ENCODE peak calls at places on chromosomes 2 and 18, in ten cellular contexts. One of them, this sample, is unnamed.

GRCh38 chr18:23825978-23826405 is 136.7 kb downstream of the LAMA3 start:
- DNase-seq in HepG2: no peak
- DNase-seq in tibial artery: peak
- DNase-seq in GM13976: no peak
- DNase-seq in ovary: peak
- DNase-seq in GM12865: no peak
- DNase-seq in neural progenitor cell: no peak
- DNase-seq in sigmoid colon: peak
- DNase-seq in left ventricle myocardium inferior: peak
- DNase-seq in lower lobe of right lung: no peak
- DNase-seq in this sample: no peak

GRCh38 chr2:179440642-179441251 is 176.1 kb upstream of the SESTD1 start:
- DNase-seq in tibial artery: no peak
- DNase-seq in GM12865: peak
- DNase-seq in neural progenitor cell: peak
- DNase-seq in left ventricle myocardium inferior: no peak
- DNase-seq in HepG2: peak
- DNase-seq in GM13976: peak
- DNase-seq in ovary: no peak
- DNase-seq in lower lobe of right lung: no peak
- DNase-seq in sigmoid colon: no peak
- DNase-seq in this sample: no peak

GRCh38 chr18:37381554-37381953 is 184.0 kb downstream of the CELF4 start:
- DNase-seq in lower lobe of right lung: no peak
- DNase-seq in sigmoid colon: no peak
- DNase-seq in GM13976: no peak
- DNase-seq in ovary: no peak
- DNase-seq in HepG2: no peak
- DNase-seq in tibial artery: no peak
- DNase-seq in GM12865: no peak
- DNase-seq in neural progenitor cell: no peak
- DNase-seq in left ventricle myocardium inferior: no peak
- DNase-seq in this sample: no peak

GRCh38 chr2:240024766-240025165 is 376 bp downstream of the NDUFA10 start:
- DNase-seq in neural progenitor cell: peak
- DNase-seq in tibial artery: no peak
- DNase-seq in HepG2: peak
- DNase-seq in GM12865: peak
- DNase-seq in left ventricle myocardium inferior: no peak
- DNase-seq in lower lobe of right lung: peak
- DNase-seq in sigmoid colon: no peak
- DNase-seq in ovary: peak
- DNase-seq in GM13976: no peak
- DNase-seq in this sample: no peak

GRCh38 chr2:3379339-3379646 is 201 bp upstream of the TRAPPC12 start:
- DNase-seq in GM13976: no peak
- DNase-seq in HepG2: no peak
- DNase-seq in left ventricle myocardium inferior: no peak
- DNase-seq in ovary: no peak
- DNase-seq in sigmoid colon: no peak
- DNase-seq in neural progenitor cell: no peak
- DNase-seq in lower lobe of right lung: no peak
- DNase-seq in tibial artery: no peak
- DNase-seq in GM12865: no peak
- DNase-seq in this sample: no peak

GRCh38 chr2:162317058-162317742 is 1.3 kb downstream of the IFIH1 start:
- DNase-seq in HepG2: no peak
- DNase-seq in left ventricle myocardium inferior: no peak
- DNase-seq in GM12865: peak
- DNase-seq in GM13976: no peak
- DNase-seq in ovary: no peak
- DNase-seq in sigmoid colon: no peak
- DNase-seq in neural progenitor cell: no peak
- DNase-seq in lower lobe of right lung: no peak
- DNase-seq in tibial artery: no peak
- DNase-seq in this sample: no peak

GRCh38 chr2:182949572-182950189 is 83.2 kb upstream of the FRZB start:
- DNase-seq in GM12865: no peak
- DNase-seq in left ventricle myocardium inferior: peak
- DNase-seq in ovary: no peak
- DNase-seq in lower lobe of right lung: no peak
- DNase-seq in GM13976: no peak
- DNase-seq in HepG2: no peak
- DNase-seq in sigmoid colon: no peak
- DNase-seq in neural progenitor cell: no peak
- DNase-seq in tibial artery: no peak
- DNase-seq in this sample: peak

GRCh38 chr18:34493566-34494358 is 216.3 kb upstream of the DTNA start:
- DNase-seq in neural progenitor cell: peak
- DNase-seq in left ventricle myocardium inferior: peak
- DNase-seq in GM13976: peak
- DNase-seq in GM12865: peak
- DNase-seq in tibial artery: no peak
- DNase-seq in sigmoid colon: peak
- DNase-seq in HepG2: peak
- DNase-seq in ovary: no peak
- DNase-seq in lower lobe of right lung: peak
- DNase-seq in this sample: peak

GRCh38 chr2:235860111-235860510 is 308.1 kb downstream of the GBX2 start:
- DNase-seq in tibial artery: no peak
- DNase-seq in HepG2: no peak
- DNase-seq in left ventricle myocardium inferior: no peak
- DNase-seq in lower lobe of right lung: no peak
- DNase-seq in neural progenitor cell: no peak
- DNase-seq in GM12865: no peak
- DNase-seq in GM13976: no peak
- DNase-seq in ovary: no peak
- DNase-seq in sigmoid colon: no peak
- DNase-seq in this sample: no peak

GRCh38 chr18:60350975-60351374 is 21.6 kb downstream of the MC4R start:
- DNase-seq in GM13976: no peak
- DNase-seq in lower lobe of right lung: no peak
- DNase-seq in sigmoid colon: no peak
- DNase-seq in neural progenitor cell: no peak
- DNase-seq in HepG2: no peak
- DNase-seq in ovary: no peak
- DNase-seq in left ventricle myocardium inferior: no peak
- DNase-seq in tibial artery: no peak
- DNase-seq in GM12865: no peak
- DNase-seq in this sample: no peak

GRCh38 chr18:68440433-68440832 is 274.5 kb downstream of the TMX3 start:
- DNase-seq in tibial artery: no peak
- DNase-seq in neural progenitor cell: no peak
- DNase-seq in ovary: no peak
- DNase-seq in lower lobe of right lung: no peak
- DNase-seq in sigmoid colon: no peak
- DNase-seq in GM12865: no peak
- DNase-seq in left ventricle myocardium inferior: no peak
- DNase-seq in HepG2: no peak
- DNase-seq in GM13976: no peak
- DNase-seq in this sample: no peak

GRCh38 chr18:23718243-23718720 is 29.0 kb downstream of the LAMA3 start:
- DNase-seq in ovary: no peak
- DNase-seq in tibial artery: no peak
- DNase-seq in HepG2: no peak
- DNase-seq in GM12865: no peak
- DNase-seq in sigmoid colon: no peak
- DNase-seq in lower lobe of right lung: no peak
- DNase-seq in GM13976: no peak
- DNase-seq in neural progenitor cell: no peak
- DNase-seq in left ventricle myocardium inferior: no peak
- DNase-seq in this sample: no peak

GRCh38 chr2:37781028-37781427 is 109.6 kb upstream of the CDC42EP3 start:
- DNase-seq in GM12865: no peak
- DNase-seq in neural progenitor cell: no peak
- DNase-seq in GM13976: no peak
- DNase-seq in sigmoid colon: no peak
- DNase-seq in ovary: no peak
- DNase-seq in HepG2: no peak
- DNase-seq in left ventricle myocardium inferior: no peak
- DNase-seq in tibial artery: no peak
- DNase-seq in lower lobe of right lung: no peak
- DNase-seq in this sample: no peak

GRCh38 chr2:128320609-128321420 is 2.1 kb upstream of the HS6ST1 start:
- DNase-seq in left ventricle myocardium inferior: no peak
- DNase-seq in ovary: peak
- DNase-seq in lower lobe of right lung: no peak
- DNase-seq in GM13976: peak
- DNase-seq in tibial artery: no peak
- DNase-seq in neural progenitor cell: no peak
- DNase-seq in GM12865: no peak
- DNase-seq in sigmoid colon: no peak
- DNase-seq in HepG2: no peak
- DNase-seq in this sample: no peak

DNA sequence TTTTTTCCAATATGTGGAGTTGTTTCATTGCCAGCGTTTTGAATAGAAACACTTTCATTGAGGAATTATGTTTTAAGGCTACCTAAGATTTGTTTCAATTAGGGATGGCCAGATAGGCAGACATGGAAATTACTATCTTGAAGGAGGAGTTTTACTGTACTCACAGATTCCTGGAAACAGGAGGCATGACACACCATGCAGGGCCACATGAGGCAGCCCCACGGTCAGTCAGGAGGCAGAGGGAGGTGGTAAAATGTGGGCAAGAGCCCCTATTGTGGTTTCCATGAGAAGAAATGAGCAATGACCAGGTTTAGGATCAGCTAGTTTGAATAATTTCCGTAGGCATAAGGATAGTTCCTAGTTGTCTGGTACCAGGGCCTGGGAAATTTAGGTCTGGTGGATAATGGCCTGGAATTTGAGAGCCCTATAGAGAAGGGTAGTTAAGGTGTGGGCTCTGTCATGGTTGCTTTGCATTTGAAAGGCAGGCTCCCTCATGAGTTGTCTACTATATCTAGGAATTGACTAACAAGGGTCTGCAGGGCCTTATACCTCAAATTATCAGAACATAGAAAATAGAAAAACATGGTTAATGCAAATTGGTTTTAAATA is 360.0 kb upstream of the KCNJ3 start:
- DNase-seq in left ventricle myocardium inferior: no peak
- DNase-seq in HepG2: no peak
- DNase-seq in neural progenitor cell: peak
- DNase-seq in lower lobe of right lung: no peak
- DNase-seq in ovary: no peak
- DNase-seq in tibial artery: no peak
- DNase-seq in GM13976: no peak
- DNase-seq in GM12865: no peak
- DNase-seq in sigmoid colon: no peak
- DNase-seq in this sample: no peak
- TF ChIP-seq CTCF in left ventricle myocardium inferior: no peak
- TF ChIP-seq CTCF in HepG2: no peak
- TF ChIP-seq CTCF in neural progenitor cell: no peak
- TF ChIP-seq CTCF in lower lobe of right lung: no peak
- TF ChIP-seq CTCF in ovary: no peak
- TF ChIP-seq CTCF in tibial artery: no peak
- TF ChIP-seq CTCF in GM13976: no peak
- TF ChIP-seq CTCF in GM12865: no peak
- TF ChIP-seq CTCF in sigmoid colon: no peak
- TF ChIP-seq CTCF in this sample: no peak

GRCh38 chr18:29436459-29436858 is 1259.5 kb upstream of the CDH2 start:
- DNase-seq in neural progenitor cell: no peak
- DNase-seq in lower lobe of right lung: no peak
- DNase-seq in GM12865: no peak
- DNase-seq in HepG2: no peak
- DNase-seq in GM13976: no peak
- DNase-seq in sigmoid colon: no peak
- DNase-seq in left ventricle myocardium inferior: no peak
- DNase-seq in tibial artery: no peak
- DNase-seq in ovary: no peak
- DNase-seq in this sample: no peak

GRCh38 chr18:29434650-29435049 is 1257.7 kb upstream of the CDH2 start:
- DNase-seq in left ventricle myocardium inferior: no peak
- DNase-seq in ovary: no peak
- DNase-seq in neural progenitor cell: no peak
- DNase-seq in GM13976: no peak
- DNase-seq in GM12865: no peak
- DNase-seq in HepG2: no peak
- DNase-seq in lower lobe of right lung: no peak
- DNase-seq in tibial artery: no peak
- DNase-seq in sigmoid colon: no peak
- DNase-seq in this sample: no peak

GRCh38 chr18:29439398-29439797 is 1262.5 kb upstream of the CDH2 start:
- DNase-seq in neural progenitor cell: peak
- DNase-seq in ovary: no peak
- DNase-seq in lower lobe of right lung: no peak
- DNase-seq in HepG2: no peak
- DNase-seq in sigmoid colon: no peak
- DNase-seq in tibial artery: no peak
- DNase-seq in GM12865: no peak
- DNase-seq in left ventricle myocardium inferior: no peak
- DNase-seq in GM13976: no peak
- DNase-seq in this sample: no peak
- TF ChIP-seq CTCF in neural progenitor cell: peak
- TF ChIP-seq CTCF in ovary: no peak
- TF ChIP-seq CTCF in lower lobe of right lung: no peak
- TF ChIP-seq CTCF in HepG2: no peak
- TF ChIP-seq CTCF in sigmoid colon: no peak
- TF ChIP-seq CTCF in tibial artery: no peak
- TF ChIP-seq CTCF in GM12865: no peak
- TF ChIP-seq CTCF in left ventricle myocardium inferior: no peak
- TF ChIP-seq CTCF in GM13976: no peak
- TF ChIP-seq CTCF in this sample: no peak

DNA sequence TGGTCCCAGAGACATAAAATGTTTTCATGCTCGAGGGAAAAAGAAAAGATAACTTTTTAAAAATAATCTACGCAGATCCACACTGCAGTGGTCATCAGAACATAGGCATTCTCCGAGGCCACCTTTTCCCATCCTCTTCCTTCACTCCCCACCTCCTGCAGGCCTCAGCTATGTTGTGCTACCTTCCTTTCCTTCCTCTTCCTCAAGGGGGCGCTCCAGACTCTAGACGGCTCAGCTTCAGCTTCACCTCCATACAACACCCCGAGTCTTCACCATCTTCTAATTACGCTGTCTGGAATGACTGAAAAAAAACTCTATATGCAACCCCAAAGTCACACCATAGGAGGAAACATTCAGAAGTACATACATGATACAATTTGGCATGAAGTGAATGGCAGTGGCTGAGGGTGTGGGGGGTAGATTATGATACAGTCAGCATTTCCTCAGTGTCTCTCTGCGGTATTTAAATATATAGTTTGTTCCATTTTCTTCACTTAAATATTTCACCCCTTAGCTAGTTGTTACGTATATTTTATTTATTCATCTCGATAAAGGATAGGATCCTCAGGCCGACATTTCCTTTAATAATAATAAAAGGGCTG is 583.6 kb downstream of the IRS1 start:
- DNase-seq in HepG2: peak
- DNase-seq in GM12865: peak
- DNase-seq in sigmoid colon: peak
- DNase-seq in ovary: peak
- DNase-seq in left ventricle myocardium inferior: peak
- DNase-seq in GM13976: peak
- DNase-seq in neural progenitor cell: peak
- DNase-seq in tibial artery: no peak
- DNase-seq in lower lobe of right lung: peak
- DNase-seq in this sample: peak
- TF ChIP-seq CTCF in HepG2: peak
- TF ChIP-seq CTCF in GM12865: peak
- TF ChIP-seq CTCF in sigmoid colon: peak
- TF ChIP-seq CTCF in ovary: no peak
- TF ChIP-seq CTCF in left ventricle myocardium inferior: peak
- TF ChIP-seq CTCF in GM13976: peak
- TF ChIP-seq CTCF in neural progenitor cell: peak
- TF ChIP-seq CTCF in tibial artery: peak
- TF ChIP-seq CTCF in lower lobe of right lung: peak
- TF ChIP-seq CTCF in this sample: peak

GRCh38 chr2:201218780-201219179 is 35.8 kb downstream of the CASP10 start:
- DNase-seq in HepG2: no peak
- DNase-seq in lower lobe of right lung: no peak
- DNase-seq in sigmoid colon: no peak
- DNase-seq in tibial artery: no peak
- DNase-seq in GM13976: no peak
- DNase-seq in left ventricle myocardium inferior: no peak
- DNase-seq in neural progenitor cell: no peak
- DNase-seq in ovary: no peak
- DNase-seq in GM12865: no peak
- DNase-seq in this sample: no peak
- TF ChIP-seq CTCF in HepG2: no peak
- TF ChIP-seq CTCF in lower lobe of right lung: no peak
- TF ChIP-seq CTCF in sigmoid colon: no peak
- TF ChIP-seq CTCF in tibial artery: no peak
- TF ChIP-seq CTCF in GM13976: no peak
- TF ChIP-seq CTCF in left ventricle myocardium inferior: no peak
- TF ChIP-seq CTCF in neural progenitor cell: no peak
- TF ChIP-seq CTCF in ovary: no peak
- TF ChIP-seq CTCF in GM12865: no peak
- TF ChIP-seq CTCF in this sample: no peak